ENCODE peak calls at places on chromosomes 12 and 14, in eight cellular contexts. Z is NCI-H345, V is T-cell, Y is T-helper 22 cell, H is EL, L is HFFc6, Q is gastrocnemius medialis, O is HTR-8/SVneo. M is an unnamed sample.

GRCh38 chr12:50394469-50395029 is 1.9 kb downstream of the FAM186A start:
- DNase-seq in Z (no peak), V (no peak), Q (no peak), L (no peak), O (no peak), H (peak), Y (no peak), M (no peak)

GRCh38 chr12:6141048-6141447 is 16.6 kb upstream of the VWF start:
- DNase-seq in Z (no peak), V (peak), O (no peak), H (no peak), Q (peak), L (no peak), Y (no peak), M (peak)

GRCh38 chr12:79174656-79175055 is 310.1 kb downstream of the SYT1 start:
- DNase-seq in H (peak), V (no peak), Z (no peak), L (peak), Q (no peak), Y (no peak), O (no peak), M (peak)

GRCh38 chr12:4449862-4450222 is 4.2 kb upstream of the FGF6 start:
- DNase-seq in Y (no peak), Z (peak), O (no peak), L (no peak), Q (peak), H (no peak), V (no peak), M (no peak)

GRCh38 chr12:56222531-56222895 is 791 bp upstream of the RNF41 start:
- DNase-seq in Y (no peak), H (no peak), L (no peak), Z (no peak), V (no peak), Q (no peak), O (no peak), M (no peak)

GRCh38 chr14:59332727-59333126 is 132.5 kb downstream of the GPR135 start:
- DNase-seq in H (peak), V (no peak), O (peak), Q (no peak), L (peak), Z (no peak), Y (no peak), M (no peak)

GRCh38 chr14:104972301-104973211 is 5.6 kb downstream of the AHNAK2 start:
- DNase-seq in Q (peak), V (no peak), L (no peak), Y (no peak), Z (peak), O (no peak), H (peak), M (no peak)

GRCh38 chr12:49330631-49331359 is 6.2 kb downstream of the C1QL4 start:
- DNase-seq in H (no peak), Z (no peak), V (no peak), L (no peak), Y (no peak), Q (no peak), O (no peak), M (no peak)

GRCh38 chr14:78022059-78022458 is 148.1 kb upstream of the NRXN3 start:
- DNase-seq in H (peak), Y (no peak), Z (peak), Q (peak), O (peak), V (no peak), L (peak), M (peak)

GRCh38 chr12:132766380-132767085 is 4.9 kb upstream of the ANKLE2 start:
- DNase-seq in Y (no peak), Z (no peak), Q (peak), V (no peak), O (no peak), L (no peak), H (no peak), M (no peak)

GRCh38 chr12:74985986-74986319 is 223.7 kb downstream of the KCNC2 start:
- DNase-seq in Z (peak), H (no peak), L (no peak), V (no peak), Q (no peak), O (no peak), Y (no peak), M (no peak)

GRCh38 chr12:109795023-109795422 is 38.2 kb downstream of the TRPV4 start:
- DNase-seq in Y (no peak), V (no peak), L (peak), Z (no peak), Q (no peak), H (peak), O (no peak), M (no peak)

GRCh38 chr14:103501921-103502669 is 20.5 kb downstream of the CKB start:
- DNase-seq in Y (no peak), O (no peak), Z (no peak), L (no peak), V (no peak), H (no peak), Q (no peak), M (no peak)

GRCh38 chr14:64707661-64708060 is 3.4 kb downstream of the PLEKHG3 start:
- DNase-seq in V (no peak), H (peak), Y (peak), O (peak), Z (no peak), L (peak), Q (no peak), M (no peak)

GRCh38 chr12:63294327-63294632 is 143.3 kb upstream of the AVPR1A start:
- DNase-seq in Q (no peak), L (peak), Y (no peak), V (no peak), Z (no peak), O (peak), H (peak), M (peak)

GRCh38 chr14:60736494-60736893 is 1.9 kb downstream of the MNAT1 start:
- DNase-seq in L (peak), H (peak), Q (no peak), Y (no peak), Z (no peak), V (no peak), O (peak), M (peak)

GRCh38 chr14:75373616-75374015 is 54.2 kb upstream of the JDP2 start:
- DNase-seq in H (no peak), Z (no peak), Y (no peak), L (no peak), V (no peak), Q (no peak), O (no peak), M (peak)

GRCh38 chr14:58327019-58327418 is 28.7 kb downstream of the ARID4A start:
- DNase-seq in Q (no peak), V (no peak), Z (no peak), O (no peak), L (no peak), Y (no peak), H (no peak), M (no peak)

GRCh38 chr12:52581066-52581465 is 7.4 kb upstream of the KRT74 start:
- DNase-seq in Q (no peak), V (no peak), H (no peak), L (no peak), Z (no peak), O (no peak), Y (no peak), M (no peak)

GRCh38 chr14:70045715-70046535 is 142.8 kb downstream of the SLC8A3 start:
- DNase-seq in Z (peak), Y (no peak), L (peak), V (no peak), H (peak), Q (peak), O (peak), M (peak)

GRCh38 chr14:103767306-103767894 is 51.8 kb downstream of the ZFYVE21 start:
- DNase-seq in Z (no peak), H (no peak), L (no peak), Q (no peak), O (no peak), V (no peak), Y (no peak), M (no peak)

GRCh38 chr14:100888789-100889315 is 14.7 kb downstream of the RTL1 start:
- DNase-seq in H (no peak), Z (no peak), Q (no peak), Y (no peak), O (no peak), V (no peak), L (no peak), M (no peak)

GRCh38 chr12:106106892-106107291 is 31.9 kb downstream of the NUAK1 start:
- DNase-seq in H (peak), Q (peak), Y (no peak), V (no peak), Z (no peak), O (no peak), L (peak), M (no peak)